ENCODE peak calls at places on chromosomes 1 and 21, in nine cellular contexts. P, O, E, D, U, W, V, K and R are unnamed samples.

GRCh38 chr1:32701951-32702598 is 495 bp downstream of the SYNC start:
- DNase-seq in D (no peak), K (peak), U (no peak), V (no peak), W (no peak), P (no peak), O (peak), E (no peak), R (peak)

GRCh38 chr21:42019101-42019605 is 9.0 kb upstream of the ZBTB21 start:
- DNase-seq in V (no peak), U (no peak), W (no peak), E (no peak), K (no peak), D (no peak), O (peak), P (no peak), R (no peak)

GRCh38 chr1:84377480-84378095 is 20.7 kb upstream of the DNASE2B start:
- DNase-seq in K (peak), U (no peak), D (no peak), P (no peak), O (no peak), V (no peak), E (no peak), W (no peak), R (peak)

GRCh38 chr1:230186003-230186863 is 119.2 kb downstream of the GALNT2 start:
- DNase-seq in D (peak), E (peak), W (peak), U (peak), V (peak), P (peak), O (peak), K (peak), R (peak)

GRCh38 chr1:86155061-86155806 is 1.3 kb downstream of the COL24A1 start:
- DNase-seq in K (no peak), E (no peak), U (no peak), P (no peak), O (peak), V (no peak), D (no peak), W (peak), R (no peak)

GRCh38 chr1:234564035-234565029 is 45.6 kb downstream of the IRF2BP2 start:
- DNase-seq in U (peak), E (no peak), W (no peak), D (peak), P (no peak), K (peak), V (no peak), O (no peak), R (no peak)

GRCh38 chr1:59198565-59198964 is 98.3 kb upstream of the FGGY start:
- DNase-seq in O (no peak), D (no peak), W (no peak), U (no peak), V (no peak), P (no peak), K (no peak), E (no peak), R (no peak)

GRCh38 chr1:36160949-36161485 is 5.1 kb downstream of the MAP7D1 start:
- DNase-seq in O (peak), D (peak), W (peak), V (no peak), E (no peak), K (peak), P (peak), U (peak), R (peak)

GRCh38 chr21:42147386-42148020 is 71.4 kb upstream of the ABCG1 start:
- DNase-seq in P (no peak), W (no peak), K (no peak), O (peak), V (no peak), U (no peak), D (no peak), E (no peak), R (no peak)

GRCh38 chr1:225769687-225770086 is 7.9 kb upstream of the SRP9 start:
- DNase-seq in E (no peak), P (no peak), K (no peak), O (no peak), W (no peak), U (no peak), D (no peak), V (no peak), R (no peak)

GRCh38 chr1:101291562-101292035 is 54.8 kb downstream of the S1PR1 start:
- DNase-seq in W (no peak), K (peak), U (peak), P (no peak), V (no peak), D (no peak), E (peak), O (no peak), R (no peak)

GRCh38 chr1:180178511-180179161 is 24.0 kb downstream of the QSOX1 start:
- DNase-seq in W (peak), E (no peak), D (peak), K (peak), O (peak), V (peak), P (peak), U (no peak), R (peak)

DNA sequence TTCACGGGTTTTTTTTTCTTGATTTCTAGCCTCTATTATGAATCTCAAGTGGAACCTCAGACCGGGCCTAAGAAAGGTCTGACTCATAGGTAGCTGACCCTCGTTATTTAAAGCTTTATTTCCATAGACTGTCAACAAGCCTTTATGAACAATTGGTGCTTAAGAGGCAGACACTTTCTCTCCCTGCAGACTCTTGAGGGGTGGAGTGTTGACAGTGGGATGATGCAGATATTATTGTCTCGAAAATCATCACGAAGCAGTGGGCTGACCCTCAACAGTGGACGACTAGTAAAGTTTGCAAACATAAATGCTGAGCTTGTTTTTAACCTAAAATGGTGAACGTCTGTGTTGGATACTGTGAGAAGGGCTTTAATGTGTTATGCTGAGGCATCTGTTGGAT is 1.8 kb downstream of the SFT2D2 start:
- DNase-seq in W (no peak), K (no peak), V (no peak), O (no peak), E (no peak), D (no peak), U (no peak), P (no peak), R (no peak)
- H3K4me3 ChIP-seq in W (no peak), K (no peak), V (no peak), O (peak), E (peak), D (peak), U (peak), P (no peak), R (no peak)

GRCh38 chr1:162030741-162031280 is 7.1 kb upstream of the OLFML2B start:
- DNase-seq in P (no peak), O (no peak), D (no peak), U (no peak), E (no peak), V (no peak), W (no peak), K (no peak), R (no peak)

GRCh38 chr1:162035241-162035640 is 11.6 kb upstream of the OLFML2B start:
- DNase-seq in E (no peak), D (no peak), V (no peak), P (no peak), W (peak), K (no peak), U (no peak), O (no peak), R (no peak)

GRCh38 chr1:162029205-162029604 is 5.5 kb upstream of the OLFML2B start:
- DNase-seq in E (no peak), K (no peak), P (no peak), O (no peak), V (no peak), W (no peak), D (no peak), U (no peak), R (no peak)

GRCh38 chr1:162036156-162036555 is 12.5 kb upstream of the OLFML2B start:
- DNase-seq in D (no peak), P (no peak), E (no peak), O (no peak), W (no peak), V (no peak), K (no peak), U (no peak), R (no peak)

GRCh38 chr1:162033445-162033844 is 9.8 kb upstream of the OLFML2B start:
- DNase-seq in K (no peak), P (no peak), U (no peak), E (no peak), V (no peak), D (no peak), O (peak), W (no peak), R (no peak)
- H3K27ac ChIP-seq in K (no peak), P (no peak), U (no peak), E (no peak), V (no peak), D (no peak), O (peak), W (no peak), R (no peak)

GRCh38 chr1:109281680-109282496 is 1.1 kb downstream of the PSRC1 start:
- DNase-seq in W (no peak), E (no peak), D (no peak), U (no peak), V (no peak), O (no peak), K (no peak), P (no peak), R (no peak)

GRCh38 chr1:109282497-109282951 is 421 bp downstream of the PSRC1 start:
- DNase-seq in U (no peak), E (no peak), D (no peak), V (no peak), W (no peak), K (no peak), P (no peak), O (no peak), R (no peak)

GRCh38 chr1:109283748-109284600 is 1.0 kb upstream of the PSRC1 start:
- DNase-seq in O (no peak), W (no peak), V (no peak), D (no peak), K (no peak), E (no peak), P (no peak), U (no peak), R (no peak)

GRCh38 chr1:109280768-109281356 is 2.1 kb downstream of the PSRC1 start:
- DNase-seq in P (no peak), W (no peak), E (no peak), K (no peak), U (no peak), D (no peak), O (no peak), V (no peak), R (no peak)

DNA sequence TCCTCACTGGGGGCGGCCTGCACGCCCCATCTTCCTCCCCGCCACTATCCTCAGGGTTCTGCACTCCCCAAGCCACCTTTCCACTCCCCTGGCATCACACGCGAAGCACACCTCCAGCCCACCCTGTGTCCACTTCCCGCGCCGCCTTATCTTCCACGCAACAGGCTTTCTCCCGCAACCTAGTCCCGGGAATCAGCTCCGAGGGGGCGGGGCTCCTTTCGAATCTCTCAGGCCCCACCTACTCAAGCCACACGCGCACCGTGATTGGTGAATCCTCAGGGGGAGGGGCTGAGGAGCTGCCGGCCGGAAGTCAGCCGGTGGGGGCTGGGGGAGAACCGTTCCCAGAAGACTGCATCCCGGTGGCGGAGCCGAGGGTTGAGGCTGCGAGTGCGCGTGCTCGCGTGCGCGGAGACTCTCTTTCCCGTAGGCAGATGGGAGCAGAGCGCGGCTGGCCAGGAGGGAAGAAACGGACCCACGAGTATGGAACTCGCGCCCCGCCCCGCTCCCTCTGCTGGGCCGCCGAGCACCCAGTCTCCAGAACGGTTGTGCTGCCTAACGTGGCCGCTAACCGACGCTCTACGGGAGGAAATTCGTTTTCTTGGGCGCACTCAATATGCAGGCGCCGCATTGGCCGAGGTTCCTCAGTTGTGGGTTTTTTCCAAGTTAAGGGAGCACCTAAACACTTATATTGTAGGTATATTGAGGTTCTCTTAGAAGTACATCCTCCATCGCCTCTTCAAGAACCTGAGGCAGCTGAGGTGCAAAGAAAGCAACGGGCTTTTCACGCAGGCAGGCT is at the start of gene PSRC1:
- DNase-seq in O (peak), K (peak), U (peak), P (peak), E (peak), V (peak), W (peak), D (peak), R (peak)
- TF ChIP-seq POLR2A in O (peak), K (peak), U (peak), P (peak), E (peak), V (peak), W (peak), D (peak), R (no peak)

GRCh38 chr1:2133879-2134215 is 60.7 kb downstream of the FAAP20 start:
- DNase-seq in D (no peak), P (no peak), K (no peak), O (no peak), W (no peak), V (no peak), U (no peak), E (no peak), R (no peak)
- H3K4me3 ChIP-seq in D (peak), P (no peak), K (peak), O (peak), W (no peak), V (no peak), U (peak), E (peak), R (no peak)